ENCODE peak calls at places on chromosomes 3 and 15, in six cellular contexts. P is astrocyte, J is breast epithelium, U is RWPE2, Q is thoracic aorta, B is right atrium auricular region. R is an unnamed sample. For H3K27me3, the result is how much of the 10 kb centered on the place peaks cover.

GRCh38 chr15:24763891-24764290 is 88.3 kb downstream of the NPAP1 start:
- DNase-seq in P (no peak), J (no peak), U (no peak), Q (no peak), B (no peak), R (no peak)

GRCh38 chr3:185405243-185405642 is 42.3 kb downstream of the MAP3K13 start:
- DNase-seq in P (no peak), J (no peak), U (no peak), Q (no peak), B (no peak), R (no peak)

GRCh38 chr3:30988774-30989173 is 94.3 kb upstream of the GADL1 start:
- DNase-seq in P (peak), J (no peak), U (no peak), Q (no peak), B (no peak), R (no peak)

GRCh38 chr3:168659015-168659414 is 563.3 kb upstream of the GOLIM4 start:
- DNase-seq in P (no peak), J (no peak), U (no peak), Q (no peak), B (no peak), R (no peak)

GRCh38 chr3:73813978-73814292 is 189.2 kb upstream of the PDZRN3 start:
- DNase-seq in P (no peak), J (no peak), U (no peak), Q (no peak), B (no peak), R (no peak)

GRCh38 chr15:61749169-61749568 is 311.1 kb downstream of the VPS13C start:
- DNase-seq in P (no peak), J (peak), U (peak), Q (no peak), B (no peak), R (no peak)

GRCh38 chr3:195182470-195182795 is 88.5 kb downstream of the XXYLT1 start:
- DNase-seq in P (peak), J (no peak), U (no peak), Q (no peak), B (no peak), R (no peak)

GRCh38 chr15:24861014-24861690 is 93.6 kb upstream of the SNRPN start:
- DNase-seq in P (no peak), J (no peak), U (no peak), Q (no peak), B (no peak), R (no peak)

GRCh38 chr3:137764563-137765309 is 621 bp downstream of the SOX14 start:
- DNase-seq in P (no peak), J (no peak), U (no peak), Q (no peak), B (no peak), R (no peak)

GRCh38 chr3:123420416-123420968 is 28.4 kb downstream of the ADCY5 start:
- DNase-seq in P (no peak), J (no peak), U (no peak), Q (no peak), B (no peak), R (no peak)

GRCh38 chr15:85330941-85331588 is 49.3 kb upstream of the AKAP13 start:
- DNase-seq in P (peak), J (peak), U (peak), Q (peak), B (peak), R (peak)

GRCh38 chr3:72445827-72446405 is 402.3 kb downstream of the SHQ1 start:
- DNase-seq in P (no peak), J (no peak), U (no peak), Q (no peak), B (no peak), R (no peak)

GRCh38 chr3:72446406-72447058 is 401.7 kb downstream of the SHQ1 start:
- DNase-seq in P (peak), J (peak), U (no peak), Q (no peak), B (peak), R (no peak)

GRCh38 chr3:72442755-72443154 is 405.5 kb downstream of the SHQ1 start:
- DNase-seq in P (no peak), J (no peak), U (no peak), Q (no peak), B (no peak), R (no peak)

GRCh38 chr3:72447059-72447946 is 400.9 kb downstream of the SHQ1 start:
- DNase-seq in P (peak), J (peak), U (peak), Q (peak), B (peak), R (peak)

GRCh38 chr3:72444642-72445223 is 403.5 kb downstream of the SHQ1 start:
- DNase-seq in P (peak), J (no peak), U (no peak), Q (no peak), B (no peak), R (no peak)
- H3K4me3 ChIP-seq in P (no peak), J (no peak), U (no peak), Q (peak), B (no peak), R (peak)

DNA sequence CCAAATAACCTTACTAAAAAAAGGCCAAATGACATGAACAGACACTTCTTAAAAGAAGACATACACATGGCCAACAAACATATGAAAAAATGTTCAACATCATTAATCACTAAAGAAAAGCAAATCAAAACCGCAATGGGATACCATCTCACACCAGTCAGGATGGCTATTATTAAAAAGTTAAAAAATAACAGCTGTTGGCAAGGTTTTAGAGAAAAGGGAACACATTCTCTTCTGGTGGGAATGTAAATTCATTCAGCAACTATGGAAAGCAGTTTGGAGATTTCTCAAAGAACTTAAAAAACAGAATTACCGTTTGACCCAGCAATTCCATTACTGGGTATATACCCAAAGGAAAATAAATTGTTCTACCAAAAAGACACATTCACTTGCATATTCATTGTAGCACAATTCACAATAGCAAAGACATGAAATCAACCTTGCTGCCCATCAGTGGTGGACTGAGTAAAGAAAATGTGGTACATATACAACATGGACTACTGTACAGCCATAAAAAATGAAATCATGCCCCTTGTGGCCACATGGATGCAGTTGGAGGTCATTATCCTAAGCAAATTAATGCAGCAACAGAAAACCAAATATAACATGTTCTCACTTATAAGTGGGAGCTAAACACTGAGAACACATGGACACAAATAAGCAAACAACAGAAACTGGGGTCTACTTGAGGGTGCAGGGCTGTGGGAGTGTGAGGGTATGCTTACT is 190.7 kb upstream of the MCTP2 start:
- DNase-seq in P (peak), J (no peak), U (no peak), Q (no peak), B (no peak), R (no peak)
- TF ChIP-seq CTCF in P (no peak), J (no peak), U (peak), Q (no peak), B (no peak), R (no peak)

GRCh38 chr15:51681303-51681963 is at the start of gene SCG3:
- DNase-seq in P (peak), J (no peak), U (peak), Q (no peak), B (no peak), R (peak)
- H3K27me3 ChIP-seq in P (under half), J (under half), U (under half), Q (under half), B (under half), R (under half)

GRCh38 chr15:77483426-77483825 is 62.7 kb downstream of the HMG20A start:
- DNase-seq in P (no peak), J (no peak), U (no peak), Q (no peak), B (no peak), R (no peak)

GRCh38 chr15:77480859-77481258 is 60.2 kb downstream of the HMG20A start:
- DNase-seq in P (no peak), J (no peak), U (no peak), Q (no peak), B (no peak), R (no peak)

GRCh38 chr15:77484994-77485393 is 64.3 kb downstream of the HMG20A start:
- DNase-seq in P (no peak), J (no peak), U (no peak), Q (no peak), B (no peak), R (no peak)

GRCh38 chr15:77481670-77482069 is 61.0 kb downstream of the HMG20A start:
- DNase-seq in P (peak), J (no peak), U (no peak), Q (no peak), B (no peak), R (no peak)

DNA sequence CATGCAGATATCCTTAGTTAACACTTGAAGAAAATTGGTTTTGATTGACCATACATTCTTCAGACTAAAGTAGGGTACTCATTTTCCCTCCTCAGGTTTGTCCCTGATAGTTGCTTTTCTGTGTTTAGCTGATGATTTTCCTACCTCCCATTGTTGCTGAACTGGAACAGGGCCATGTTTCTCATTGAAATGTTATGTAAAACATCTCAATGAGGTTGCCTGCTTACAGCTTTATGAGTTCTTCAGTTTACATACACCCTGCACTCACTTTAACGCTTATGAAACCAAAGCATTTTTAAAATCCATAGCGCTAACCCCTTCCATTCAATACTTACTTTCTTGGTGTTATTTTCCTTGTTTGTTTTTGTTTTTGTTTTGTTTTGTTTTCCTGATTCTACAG is 61.9 kb downstream of the HMG20A start:
- DNase-seq in P (peak), J (no peak), U (no peak), Q (no peak), B (no peak), R (no peak)
- H3K4me3 ChIP-seq in P (peak), J (no peak), U (no peak), Q (no peak), B (no peak), R (no peak)

GRCh38 chr15:53295574-53295973 is 463.9 kb downstream of the WDR72 start:
- DNase-seq in P (no peak), J (no peak), U (no peak), Q (no peak), B (no peak), R (no peak)
- TF ChIP-seq CTCF in P (no peak), J (no peak), U (no peak), Q (no peak), B (no peak), R (no peak)